ENCODE peak calls at places on chromosomes 3 and 15, in nine cellular contexts. One of them, this sample, is unnamed. For H3K36me3, the result is how much of the 10 kb centered on the place peaks cover.

GRCh38 chr3:197186887-197187588 is 111.4 kb downstream of the DLG1 start:
- DNase-seq in PC-9: peak
- DNase-seq in fibroblast of lung: peak
- DNase-seq in mammary epithelial cell: peak
- DNase-seq in HCT116: peak
- DNase-seq in GM12878: peak
- DNase-seq in A673: peak
- DNase-seq in GM23338: peak
- DNase-seq in GM23248: peak
- DNase-seq in this sample: peak

GRCh38 chr3:126811530-126811929 is 107.5 kb downstream of the CHCHD6 start:
- DNase-seq in HCT116: no peak
- DNase-seq in GM23248: peak
- DNase-seq in A673: no peak
- DNase-seq in fibroblast of lung: peak
- DNase-seq in PC-9: no peak
- DNase-seq in GM12878: no peak
- DNase-seq in GM23338: no peak
- DNase-seq in mammary epithelial cell: no peak
- DNase-seq in this sample: no peak

GRCh38 chr3:139506792-139507191 is 30.5 kb upstream of the RBP2 start:
- DNase-seq in HCT116: no peak
- DNase-seq in A673: no peak
- DNase-seq in PC-9: no peak
- DNase-seq in GM12878: no peak
- DNase-seq in GM23338: peak
- DNase-seq in fibroblast of lung: peak
- DNase-seq in mammary epithelial cell: no peak
- DNase-seq in GM23248: no peak
- DNase-seq in this sample: no peak

GRCh38 chr3:57646723-57647122 is 46.2 kb downstream of the DENND6A start:
- DNase-seq in GM12878: no peak
- DNase-seq in PC-9: peak
- DNase-seq in HCT116: peak
- DNase-seq in GM23248: peak
- DNase-seq in fibroblast of lung: peak
- DNase-seq in GM23338: no peak
- DNase-seq in mammary epithelial cell: peak
- DNase-seq in A673: peak
- DNase-seq in this sample: no peak

GRCh38 chr15:59299919-59300617 is 72.6 kb downstream of the MYO1E start:
- DNase-seq in A673: peak
- DNase-seq in HCT116: peak
- DNase-seq in GM23338: no peak
- DNase-seq in fibroblast of lung: peak
- DNase-seq in PC-9: peak
- DNase-seq in mammary epithelial cell: peak
- DNase-seq in GM23248: peak
- DNase-seq in GM12878: peak
- DNase-seq in this sample: no peak

GRCh38 chr15:94175420-94175819 is 55.9 kb upstream of the MCTP2 start:
- DNase-seq in A673: no peak
- DNase-seq in GM12878: no peak
- DNase-seq in fibroblast of lung: no peak
- DNase-seq in GM23338: no peak
- DNase-seq in HCT116: no peak
- DNase-seq in mammary epithelial cell: no peak
- DNase-seq in PC-9: no peak
- DNase-seq in GM23248: no peak
- DNase-seq in this sample: no peak

GRCh38 chr15:75235760-75236729 is 22.1 kb upstream of the GOLGA6C start:
- DNase-seq in GM23338: no peak
- DNase-seq in A673: no peak
- DNase-seq in GM12878: no peak
- DNase-seq in fibroblast of lung: no peak
- DNase-seq in PC-9: no peak
- DNase-seq in mammary epithelial cell: no peak
- DNase-seq in GM23248: no peak
- DNase-seq in HCT116: no peak
- DNase-seq in this sample: no peak

GRCh38 chr15:99454941-99455795 is 110.6 kb upstream of the MEF2A start:
- DNase-seq in mammary epithelial cell: peak
- DNase-seq in A673: no peak
- DNase-seq in GM12878: no peak
- DNase-seq in GM23338: no peak
- DNase-seq in PC-9: peak
- DNase-seq in fibroblast of lung: peak
- DNase-seq in GM23248: peak
- DNase-seq in HCT116: peak
- DNase-seq in this sample: no peak

GRCh38 chr15:39595621-39596221 is 14.8 kb downstream of the THBS1 start:
- DNase-seq in PC-9: no peak
- DNase-seq in A673: no peak
- DNase-seq in HCT116: no peak
- DNase-seq in GM23338: no peak
- DNase-seq in GM12878: no peak
- DNase-seq in mammary epithelial cell: peak
- DNase-seq in GM23248: peak
- DNase-seq in fibroblast of lung: peak
- DNase-seq in this sample: no peak

GRCh38 chr3:37979798-37980476 is 10.6 kb upstream of the VILL start:
- DNase-seq in GM12878: no peak
- DNase-seq in fibroblast of lung: no peak
- DNase-seq in GM23248: no peak
- DNase-seq in HCT116: no peak
- DNase-seq in GM23338: no peak
- DNase-seq in PC-9: no peak
- DNase-seq in mammary epithelial cell: no peak
- DNase-seq in A673: no peak
- DNase-seq in this sample: no peak

GRCh38 chr15:41870689-41871081 is 23.2 kb downstream of the SPTBN5 start:
- DNase-seq in GM23248: no peak
- DNase-seq in fibroblast of lung: peak
- DNase-seq in mammary epithelial cell: peak
- DNase-seq in GM23338: no peak
- DNase-seq in HCT116: no peak
- DNase-seq in GM12878: no peak
- DNase-seq in A673: no peak
- DNase-seq in PC-9: peak
- DNase-seq in this sample: no peak

GRCh38 chr15:32818758-32819405 is 101.1 kb downstream of the GREM1 start:
- DNase-seq in fibroblast of lung: peak
- DNase-seq in GM23338: no peak
- DNase-seq in PC-9: no peak
- DNase-seq in HCT116: no peak
- DNase-seq in A673: peak
- DNase-seq in GM12878: no peak
- DNase-seq in GM23248: peak
- DNase-seq in mammary epithelial cell: no peak
- DNase-seq in this sample: peak

GRCh38 chr3:14542656-14543055 is 2.5 kb upstream of the GRIP2 start:
- DNase-seq in GM23248: no peak
- DNase-seq in HCT116: no peak
- DNase-seq in GM12878: no peak
- DNase-seq in GM23338: no peak
- DNase-seq in mammary epithelial cell: no peak
- DNase-seq in A673: no peak
- DNase-seq in fibroblast of lung: no peak
- DNase-seq in PC-9: no peak
- DNase-seq in this sample: no peak

GRCh38 chr15:82298520-82298919 is 35.9 kb downstream of the SAXO2 start:
- DNase-seq in mammary epithelial cell: no peak
- DNase-seq in fibroblast of lung: no peak
- DNase-seq in GM23248: no peak
- DNase-seq in GM12878: no peak
- DNase-seq in HCT116: no peak
- DNase-seq in A673: no peak
- DNase-seq in PC-9: no peak
- DNase-seq in GM23338: peak
- DNase-seq in this sample: no peak

GRCh38 chr3:188339410-188340295 is 185.7 kb downstream of the LPP start:
- DNase-seq in GM23338: peak
- DNase-seq in HCT116: no peak
- DNase-seq in A673: no peak
- DNase-seq in GM23248: no peak
- DNase-seq in PC-9: no peak
- DNase-seq in fibroblast of lung: no peak
- DNase-seq in mammary epithelial cell: no peak
- DNase-seq in GM12878: no peak
- DNase-seq in this sample: no peak

GRCh38 chr15:63655683-63656372 is 58.6 kb downstream of the FBXL22 start:
- DNase-seq in mammary epithelial cell: no peak
- DNase-seq in GM23248: no peak
- DNase-seq in A673: no peak
- DNase-seq in fibroblast of lung: no peak
- DNase-seq in PC-9: no peak
- DNase-seq in HCT116: no peak
- DNase-seq in GM23338: no peak
- DNase-seq in GM12878: no peak
- DNase-seq in this sample: no peak
- H3K36me3 ChIP-seq in mammary epithelial cell: under half
- H3K36me3 ChIP-seq in GM23248: half or more
- H3K36me3 ChIP-seq in A673: under half
- H3K36me3 ChIP-seq in fibroblast of lung: under half
- H3K36me3 ChIP-seq in PC-9: under half
- H3K36me3 ChIP-seq in HCT116: under half
- H3K36me3 ChIP-seq in GM23338: under half
- H3K36me3 ChIP-seq in GM12878: under half
- H3K36me3 ChIP-seq in this sample: half or more

DNA sequence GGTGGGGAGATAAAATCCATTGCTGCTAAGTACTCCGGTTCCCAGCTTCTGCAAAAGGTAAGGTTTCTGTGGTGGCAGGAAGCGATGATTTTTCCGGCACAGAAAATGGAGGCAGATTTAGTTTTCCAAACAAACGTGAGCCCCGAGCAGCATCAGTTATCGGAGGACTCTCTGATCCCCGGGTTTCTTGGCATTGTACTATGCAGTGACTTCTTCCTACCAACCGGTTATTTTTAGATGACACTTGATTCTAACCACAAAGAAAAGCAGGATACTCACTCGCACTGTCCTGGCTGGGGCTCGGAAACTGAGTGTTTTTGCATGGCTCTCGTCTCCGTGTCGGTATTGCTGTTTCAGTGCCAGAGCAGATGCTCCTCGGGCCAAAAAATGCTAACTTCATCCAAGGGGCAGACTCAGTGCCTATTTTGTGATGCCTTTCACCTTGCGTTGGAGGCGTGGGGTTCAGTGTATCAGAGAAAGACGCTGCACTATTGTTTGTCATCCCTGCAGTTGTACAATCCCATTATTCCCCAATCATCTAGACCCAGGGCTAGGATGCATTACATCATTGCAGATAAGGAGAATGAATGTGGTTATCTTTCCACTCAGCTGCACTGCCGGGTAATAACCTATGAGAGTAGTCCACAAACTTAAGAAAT is 1.3 kb downstream of the CACNA2D3 start:
- DNase-seq in GM12878: no peak
- DNase-seq in A673: no peak
- DNase-seq in GM23248: no peak
- DNase-seq in GM23338: peak
- DNase-seq in fibroblast of lung: no peak
- DNase-seq in mammary epithelial cell: no peak
- DNase-seq in HCT116: no peak
- DNase-seq in PC-9: no peak
- DNase-seq in this sample: no peak
- TF ChIP-seq EZH2 in GM12878: no peak
- TF ChIP-seq EZH2 in A673: no peak
- TF ChIP-seq EZH2 in GM23248: no peak
- TF ChIP-seq EZH2 in GM23338: peak
- TF ChIP-seq EZH2 in fibroblast of lung: no peak
- TF ChIP-seq EZH2 in mammary epithelial cell: no peak
- TF ChIP-seq EZH2 in HCT116: no peak
- TF ChIP-seq EZH2 in PC-9: no peak
- TF ChIP-seq EZH2 in this sample: no peak

GRCh38 chr3:190382082-190382481 is 5.9 kb upstream of the CLDN16 start:
- DNase-seq in fibroblast of lung: peak
- DNase-seq in HCT116: no peak
- DNase-seq in PC-9: no peak
- DNase-seq in GM23338: no peak
- DNase-seq in GM23248: peak
- DNase-seq in A673: no peak
- DNase-seq in GM12878: no peak
- DNase-seq in mammary epithelial cell: peak
- DNase-seq in this sample: no peak
- H3K27ac ChIP-seq in fibroblast of lung: no peak
- H3K27ac ChIP-seq in HCT116: no peak
- H3K27ac ChIP-seq in PC-9: peak
- H3K27ac ChIP-seq in GM23338: no peak
- H3K27ac ChIP-seq in GM23248: peak
- H3K27ac ChIP-seq in A673: peak
- H3K27ac ChIP-seq in GM12878: no peak
- H3K27ac ChIP-seq in mammary epithelial cell: peak
- H3K27ac ChIP-seq in this sample: peak

GRCh38 chr3:98806583-98806982 is 43.4 kb downstream of the ST3GAL6 start:
- DNase-seq in GM12878: no peak
- DNase-seq in GM23338: no peak
- DNase-seq in mammary epithelial cell: no peak
- DNase-seq in HCT116: no peak
- DNase-seq in PC-9: no peak
- DNase-seq in A673: no peak
- DNase-seq in GM23248: no peak
- DNase-seq in fibroblast of lung: no peak
- DNase-seq in this sample: no peak

GRCh38 chr3:98805571-98805970 is 42.4 kb downstream of the ST3GAL6 start:
- DNase-seq in PC-9: no peak
- DNase-seq in GM23248: no peak
- DNase-seq in HCT116: no peak
- DNase-seq in fibroblast of lung: no peak
- DNase-seq in GM12878: no peak
- DNase-seq in A673: no peak
- DNase-seq in mammary epithelial cell: no peak
- DNase-seq in GM23338: no peak
- DNase-seq in this sample: no peak

GRCh38 chr3:98807565-98807964 is 44.4 kb downstream of the ST3GAL6 start:
- DNase-seq in mammary epithelial cell: no peak
- DNase-seq in fibroblast of lung: no peak
- DNase-seq in PC-9: no peak
- DNase-seq in HCT116: no peak
- DNase-seq in GM23248: no peak
- DNase-seq in GM12878: no peak
- DNase-seq in A673: no peak
- DNase-seq in GM23338: no peak
- DNase-seq in this sample: no peak

GRCh38 chr3:98808071-98808470 is 44.9 kb downstream of the ST3GAL6 start:
- DNase-seq in GM23248: no peak
- DNase-seq in PC-9: no peak
- DNase-seq in A673: no peak
- DNase-seq in GM12878: no peak
- DNase-seq in HCT116: no peak
- DNase-seq in mammary epithelial cell: no peak
- DNase-seq in fibroblast of lung: no peak
- DNase-seq in GM23338: no peak
- DNase-seq in this sample: no peak

DNA sequence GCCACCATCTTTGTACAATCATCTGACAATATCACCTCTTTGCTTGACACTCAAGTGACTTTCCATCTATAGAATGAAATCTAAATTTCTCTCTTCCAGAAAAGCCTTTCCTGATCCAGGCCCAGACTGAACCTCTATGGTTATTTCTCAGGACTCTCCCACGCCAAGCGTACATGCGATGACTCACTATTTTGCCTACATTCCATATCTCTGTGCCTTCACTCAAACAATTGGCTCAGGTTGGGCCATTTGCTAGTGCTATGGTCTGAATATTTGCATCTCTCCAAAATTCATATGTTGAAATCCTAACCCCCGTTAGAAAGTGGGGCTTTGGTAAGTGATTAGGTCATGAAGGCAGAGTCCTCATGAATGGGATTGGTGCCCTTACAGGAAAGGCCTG is 43.9 kb downstream of the ST3GAL6 start:
- DNase-seq in fibroblast of lung: no peak
- DNase-seq in GM23248: no peak
- DNase-seq in HCT116: no peak
- DNase-seq in A673: no peak
- DNase-seq in GM12878: no peak
- DNase-seq in GM23338: no peak
- DNase-seq in PC-9: no peak
- DNase-seq in mammary epithelial cell: no peak
- DNase-seq in this sample: no peak
- H3K36me3 ChIP-seq in fibroblast of lung: under half
- H3K36me3 ChIP-seq in GM23248: half or more
- H3K36me3 ChIP-seq in HCT116: half or more
- H3K36me3 ChIP-seq in A673: under half
- H3K36me3 ChIP-seq in GM12878: under half
- H3K36me3 ChIP-seq in GM23338: under half
- H3K36me3 ChIP-seq in PC-9: half or more
- H3K36me3 ChIP-seq in mammary epithelial cell: half or more
- H3K36me3 ChIP-seq in this sample: half or more